ENCODE peak calls at places on chromosomes 16 and 17, in four cellular contexts. K is transverse colon, A is body of pancreas, C is tibial artery. O is an unnamed sample.

GRCh38 chr16:13421726-13422125 is 498.2 kb upstream of the ERCC4 start:
- DNase-seq in C (no peak), A (no peak), K (no peak), O (no peak)

GRCh38 chr17:34203018-34203646 is 52.0 kb upstream of the CCL2 start:
- DNase-seq in C (no peak), A (no peak), K (no peak), O (peak; percentile 28)

GRCh38 chr17:41734949-41735313 is 488 bp upstream of the HAP1 start:
- DNase-seq in C (no peak), K (no peak), A (no peak), O (no peak)

GRCh38 chr16:67027046-67027445 is 1.9 kb upstream of the CBFB start:
- DNase-seq in K (no peak), C (peak; percentile 13), A (no peak), O (no peak)

GRCh38 chr16:22674832-22675191 is 139.2 kb upstream of the HS3ST2 start:
- DNase-seq in A (no peak), C (peak; percentile 61), K (no peak), O (no peak)

GRCh38 chr16:10067406-10067805 is 114.8 kb downstream of the GRIN2A start:
- DNase-seq in C (no peak), A (no peak), K (no peak), O (no peak)

GRCh38 chr17:10772425-10773380 is 31.2 kb downstream of the TMEM238L start:
- DNase-seq in C (peak; percentile 19), K (peak; percentile 87), A (peak; percentile 62), O (no peak)

GRCh38 chr16:57893559-57894389 is 77.2 kb downstream of the CNGB1 start:
- DNase-seq in A (peak; percentile 45), C (no peak), K (no peak), O (no peak)

GRCh38 chr17:18225562-18226283 is at the start of gene LLGL1:
- DNase-seq in C (peak; percentile 67), K (no peak), A (no peak), O (peak; percentile 52)

GRCh38 chr17:57490446-57490845 is 234.1 kb downstream of the MSI2 start:
- DNase-seq in K (no peak), A (no peak), C (no peak), O (no peak)

GRCh38 chr17:43816336-43817320 is 16.3 kb downstream of the MPP3 start:
- DNase-seq in A (no peak), K (no peak), C (no peak), O (no peak)

GRCh38 chr17:28657756-28658155 is 4.0 kb downstream of the SDF2 start:
- DNase-seq in C (no peak), K (no peak), A (no peak), O (no peak)

GRCh38 chr16:11799509-11800384 is 2.7 kb upstream of the ZC3H7A start:
- DNase-seq in K (no peak), C (peak; percentile 43), A (no peak), O (no peak)

GRCh38 chr17:79814624-79814965 is 17.7 kb upstream of the CBX8 start:
- DNase-seq in K (peak; percentile 9), C (no peak), A (no peak), O (no peak)

GRCh38 chr16:88591577-88592021 is 21.4 kb downstream of the ZC3H18 start:
- DNase-seq in K (peak; percentile 35), A (no peak), C (peak; percentile 70), O (no peak)

GRCh38 chr16:55052335-55053070 is 121.8 kb downstream of the IRX5 start:
- DNase-seq in A (no peak), C (peak; percentile 39), K (no peak), O (no peak)

GRCh38 chr17:75707096-75707720 is 14.1 kb upstream of the ITGB4 start:
- DNase-seq in K (no peak), A (no peak), C (peak; percentile 73), O (peak; percentile 69)

GRCh38 chr16:8295436-8295835 is 294.9 kb downstream of the TMEM114 start:
- DNase-seq in K (no peak), A (no peak), C (no peak), O (no peak)

GRCh38 chr16:12629271-12629670 is 174.4 kb downstream of the CPPED1 start:
- DNase-seq in K (no peak), C (no peak), A (no peak), O (no peak)

GRCh38 chr16:386641-387156 is 4.9 kb upstream of the PGAP6 start:
- DNase-seq in C (no peak), K (no peak), A (no peak), O (no peak)

GRCh38 chr17:48555183-48555615 is 10.3 kb upstream of the HOXB2 start:
- DNase-seq in A (no peak), C (no peak), K (no peak), O (no peak)

GRCh38 chr16:50814541-50814940 is 72.7 kb downstream of the CYLD start:
- DNase-seq in C (no peak), A (no peak), K (no peak), O (no peak)

GRCh38 chr17:64420143-64420670 is 28.7 kb upstream of the MILR1 start:
- DNase-seq in C (no peak), K (no peak), A (peak; percentile 19), O (no peak)

GRCh38 chr16:88773812-88774291 is 11.2 kb downstream of the PIEZO1 start:
- DNase-seq in A (peak; percentile 46), K (peak; percentile 64), C (no peak), O (no peak)

GRCh38 chr17:6677158-6677831 is 25.7 kb downstream of the C17orf100 start:
- DNase-seq in A (no peak), C (no peak), K (no peak), O (no peak)

GRCh38 chr17:82864721-82865240 is 25.0 kb upstream of the ZNF750 start:
- DNase-seq in A (no peak), C (no peak), K (no peak), O (no peak)

GRCh38 chr17:82297280-82297803 is 20.1 kb downstream of the CD7 start:
- DNase-seq in K (peak; percentile 93), C (peak; percentile 91), A (peak; percentile 82), O (peak; percentile 91)

GRCh38 chr17:61568219-61569072 is 22.6 kb downstream of the NACA2 start:
- DNase-seq in C (no peak), A (no peak), K (no peak), O (no peak)

GRCh38 chr16:19361587-19361986 is 56.1 kb upstream of the TMC5 start:
- DNase-seq in A (no peak), C (no peak), K (no peak), O (no peak)

GRCh38 chr16:3149630-3150345 is 15.0 kb downstream of the ZNF213 start:
- DNase-seq in K (peak; percentile 81), A (peak; percentile 70), C (peak; percentile 82), O (peak; percentile 60)

GRCh38 chr17:68198931-68199836 is 48.7 kb upstream of the AMZ2 start:
- DNase-seq in C (no peak), K (no peak), A (no peak), O (no peak)

GRCh38 chr16:20673882-20674683 is 23.4 kb downstream of the ACSM1 start:
- DNase-seq in A (no peak), K (no peak), C (no peak), O (peak; percentile 62)

GRCh38 chr16:81778861-81779539 is at the start of gene PLCG2:
- DNase-seq in A (peak; percentile 60), C (peak; percentile 69), K (peak; percentile 87), O (peak; percentile 54)

GRCh38 chr17:38852771-38853291 is 690 bp downstream of the RPL23 start:
- DNase-seq in K (no peak), C (no peak), A (no peak), O (no peak)

GRCh38 chr16:78443780-78444422 is 344.4 kb downstream of the WWOX start:
- DNase-seq in C (no peak), A (no peak), K (no peak), O (no peak)
- H3K4me3 ChIP-seq in C (peak overlapping the region; percentile 15), A (no peak overlapping the region), K (no peak overlapping the region), O (no peak overlapping the region)

DNA sequence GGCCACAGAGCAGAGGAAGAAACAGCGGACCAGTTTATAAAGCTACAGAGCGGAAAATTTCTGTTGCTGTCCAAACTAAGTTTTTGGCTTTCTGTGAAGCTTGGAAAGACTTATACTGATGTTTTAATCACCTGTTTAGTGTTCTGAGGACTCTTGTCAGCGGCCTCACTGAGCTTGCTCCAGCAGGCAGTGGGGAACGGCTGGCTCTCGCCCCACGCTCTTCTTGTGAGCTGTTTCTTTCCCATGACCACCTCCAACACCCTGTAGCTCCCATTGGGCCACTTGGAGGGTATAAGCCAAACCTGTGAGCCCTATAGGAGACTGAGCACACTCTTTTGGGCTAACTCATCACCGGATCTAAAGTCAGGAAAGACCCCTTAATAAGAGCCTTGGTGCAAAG is 48.6 kb downstream of the HIC1 start:
- DNase-seq in K (no peak), C (peak; percentile 28), A (no peak), O (no peak)
- TF ChIP-seq CTCF in K (no peak), C (no peak), A (no peak), O (no peak)

GRCh38 chr16:87489434-87490045 is 3.3 kb downstream of the ZCCHC14 start:
- DNase-seq in C (no peak), K (no peak), A (no peak), O (no peak)
- H3K4me3 ChIP-seq in C (peak overlapping the region; percentile 64), K (no peak overlapping the region), A (no peak overlapping the region), O (no peak overlapping the region)

GRCh38 chr16:1965610-1966009 is 984 bp upstream of the RPS2 start:
- DNase-seq in K (no peak), C (no peak), A (no peak), O (no peak)

GRCh38 chr16:1961651-1962067 is 2.3 kb downstream of the NDUFB10 start:
- DNase-seq in C (no peak), K (no peak), A (no peak), O (no peak)

GRCh38 chr16:1964046-1964505 is 550 bp downstream of the RPS2 start:
- DNase-seq in K (no peak), A (no peak), C (no peak), O (no peak)

GRCh38 chr16:1966460-1966859 is at the start of gene RNF151:
- DNase-seq in C (no peak), K (no peak), A (no peak), O (no peak)

DNA sequence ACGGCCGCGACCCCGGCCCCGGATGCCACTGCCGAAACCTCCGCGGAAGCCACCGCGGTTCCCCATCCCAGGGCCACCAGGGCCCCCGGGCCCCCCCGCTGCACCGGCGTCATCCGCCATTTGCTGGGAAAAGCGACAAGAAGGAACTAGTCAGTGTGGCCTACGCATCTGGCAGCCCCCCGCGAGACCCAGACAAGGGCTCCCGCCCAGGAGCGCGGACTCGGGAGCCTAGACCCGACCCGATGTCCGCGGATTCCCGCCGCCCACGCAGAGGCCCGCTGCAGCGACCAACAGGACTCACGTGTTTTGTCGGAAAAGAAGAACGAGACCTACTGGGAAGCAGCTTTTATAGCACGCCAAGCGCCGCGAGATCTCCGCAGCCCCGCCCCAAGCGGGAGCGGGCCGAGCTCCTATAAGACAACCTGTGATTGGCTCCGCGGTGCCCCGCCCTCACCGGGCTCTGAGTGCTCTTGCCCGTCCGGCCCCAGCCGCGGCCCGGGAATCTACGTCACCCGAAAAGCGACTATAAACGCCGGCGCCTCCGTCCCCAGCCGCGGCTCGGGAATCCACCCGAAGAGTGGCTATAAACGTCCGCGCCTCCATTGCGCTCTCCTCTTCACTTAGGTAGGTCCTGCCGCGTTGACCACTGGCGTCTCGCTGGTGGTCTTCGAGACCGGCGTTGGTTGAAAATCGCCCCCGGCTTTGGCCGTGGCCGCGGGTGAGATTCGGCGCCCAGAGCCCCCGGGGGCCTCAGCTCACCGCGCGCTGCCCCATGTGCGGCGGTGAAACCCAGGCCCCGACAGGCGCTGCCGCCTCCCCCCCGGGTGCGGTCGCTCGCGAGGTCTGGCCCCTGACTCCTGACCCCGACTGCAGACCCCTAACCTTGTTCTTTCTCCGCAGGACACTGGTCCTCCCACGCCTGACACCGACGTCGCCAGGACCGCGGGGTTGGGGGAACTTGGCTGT is at the start of gene RPS2:
- DNase-seq in A (peak; percentile 100), K (peak; percentile 99), C (peak; percentile 99), O (peak; percentile 98)
- TF ChIP-seq CTCF in A (no peak), K (no peak), C (no peak), O (no peak)